ENCODE peak calls at places on chromosomes 12 and 14, in eight cellular contexts. One of them, this sample, is unnamed.

GRCh38 chr12:68622250-68622649 is 11.6 kb downstream of the RAP1B start:
- DNase-seq in stomach: no peak
- DNase-seq in colonic mucosa: no peak
- DNase-seq in B cell: no peak
- DNase-seq in GM12865: no peak
- DNase-seq in upper lobe of left lung: no peak
- DNase-seq in omental fat pad: no peak
- DNase-seq in MM.1S: no peak
- DNase-seq in this sample: no peak

GRCh38 chr12:75564398-75564797 is 53.0 kb upstream of the KRR1 start:
- DNase-seq in stomach: no peak
- DNase-seq in colonic mucosa: no peak
- DNase-seq in B cell: no peak
- DNase-seq in GM12865: no peak
- DNase-seq in upper lobe of left lung: no peak
- DNase-seq in omental fat pad: no peak
- DNase-seq in MM.1S: no peak
- DNase-seq in this sample: no peak

GRCh38 chr12:42756841-42757661 is 167.5 kb upstream of the PRICKLE1 start:
- DNase-seq in stomach: no peak
- DNase-seq in colonic mucosa: no peak
- DNase-seq in B cell: no peak
- DNase-seq in GM12865: peak; percentile 41
- DNase-seq in upper lobe of left lung: no peak
- DNase-seq in omental fat pad: no peak
- DNase-seq in MM.1S: peak; percentile 15
- DNase-seq in this sample: no peak

GRCh38 chr12:117226505-117226904 is 36.2 kb upstream of the FBXO21 start:
- DNase-seq in stomach: no peak
- DNase-seq in colonic mucosa: no peak
- DNase-seq in B cell: no peak
- DNase-seq in GM12865: no peak
- DNase-seq in upper lobe of left lung: no peak
- DNase-seq in omental fat pad: no peak
- DNase-seq in MM.1S: no peak
- DNase-seq in this sample: no peak

GRCh38 chr12:79326225-79326624 is 364.5 kb downstream of the PAWR start:
- DNase-seq in stomach: no peak
- DNase-seq in colonic mucosa: no peak
- DNase-seq in B cell: no peak
- DNase-seq in GM12865: no peak
- DNase-seq in upper lobe of left lung: no peak
- DNase-seq in omental fat pad: no peak
- DNase-seq in MM.1S: no peak
- DNase-seq in this sample: no peak

GRCh38 chr12:101713059-101713682 is 15.7 kb downstream of the CHPT1 start:
- DNase-seq in stomach: peak; percentile 41
- DNase-seq in colonic mucosa: peak; percentile 77
- DNase-seq in B cell: no peak
- DNase-seq in GM12865: no peak
- DNase-seq in upper lobe of left lung: peak; percentile 48
- DNase-seq in omental fat pad: no peak
- DNase-seq in MM.1S: no peak
- DNase-seq in this sample: no peak

GRCh38 chr12:84856156-84856900 is 56.3 kb downstream of the SLC6A15 start:
- DNase-seq in stomach: no peak
- DNase-seq in colonic mucosa: no peak
- DNase-seq in B cell: no peak
- DNase-seq in GM12865: no peak
- DNase-seq in upper lobe of left lung: no peak
- DNase-seq in omental fat pad: no peak
- DNase-seq in MM.1S: no peak
- DNase-seq in this sample: no peak

GRCh38 chr14:85531594-85532391 is 1.8 kb downstream of the FLRT2 start:
- DNase-seq in stomach: peak; percentile 26
- DNase-seq in colonic mucosa: peak; percentile 44
- DNase-seq in B cell: no peak
- DNase-seq in GM12865: no peak
- DNase-seq in upper lobe of left lung: peak; percentile 36
- DNase-seq in omental fat pad: no peak
- DNase-seq in MM.1S: no peak
- DNase-seq in this sample: peak; percentile 33

GRCh38 chr14:61511558-61511924 is 183.8 kb upstream of the HIF1A start:
- DNase-seq in stomach: no peak
- DNase-seq in colonic mucosa: no peak
- DNase-seq in B cell: peak; percentile 13
- DNase-seq in GM12865: no peak
- DNase-seq in upper lobe of left lung: peak; percentile 66
- DNase-seq in omental fat pad: no peak
- DNase-seq in MM.1S: no peak
- DNase-seq in this sample: no peak

GRCh38 chr12:22105542-22105941 is 59.5 kb downstream of the CMAS start:
- DNase-seq in stomach: no peak
- DNase-seq in colonic mucosa: no peak
- DNase-seq in B cell: no peak
- DNase-seq in GM12865: no peak
- DNase-seq in upper lobe of left lung: no peak
- DNase-seq in omental fat pad: no peak
- DNase-seq in MM.1S: no peak
- DNase-seq in this sample: no peak

GRCh38 chr14:95327558-95328374 is 8.1 kb upstream of the CLMN start:
- DNase-seq in stomach: no peak
- DNase-seq in colonic mucosa: no peak
- DNase-seq in B cell: peak; percentile 83
- DNase-seq in GM12865: peak; percentile 95
- DNase-seq in upper lobe of left lung: no peak
- DNase-seq in omental fat pad: no peak
- DNase-seq in MM.1S: peak; percentile 74
- DNase-seq in this sample: no peak

GRCh38 chr14:100536141-100536540 is 51.1 kb downstream of the BEGAIN start:
- DNase-seq in stomach: no peak
- DNase-seq in colonic mucosa: peak; percentile 7
- DNase-seq in B cell: no peak
- DNase-seq in GM12865: no peak
- DNase-seq in upper lobe of left lung: no peak
- DNase-seq in omental fat pad: no peak
- DNase-seq in MM.1S: no peak
- DNase-seq in this sample: no peak

GRCh38 chr12:130031571-130032189 is 127.9 kb upstream of the TMEM132D start:
- DNase-seq in stomach: peak; percentile 56
- DNase-seq in colonic mucosa: peak; percentile 53
- DNase-seq in B cell: peak; percentile 55
- DNase-seq in GM12865: peak; percentile 49
- DNase-seq in upper lobe of left lung: peak; percentile 36
- DNase-seq in omental fat pad: peak; percentile 40
- DNase-seq in MM.1S: peak; percentile 19
- DNase-seq in this sample: peak; percentile 94

GRCh38 chr14:69360438-69361108 is 37.5 kb downstream of the ERH start:
- DNase-seq in stomach: no peak
- DNase-seq in colonic mucosa: no peak
- DNase-seq in B cell: peak; percentile 50
- DNase-seq in GM12865: peak; percentile 53
- DNase-seq in upper lobe of left lung: no peak
- DNase-seq in omental fat pad: no peak
- DNase-seq in MM.1S: no peak
- DNase-seq in this sample: no peak

GRCh38 chr12:48615681-48616080 is 45.8 kb upstream of the LALBA start:
- DNase-seq in stomach: no peak
- DNase-seq in colonic mucosa: no peak
- DNase-seq in B cell: no peak
- DNase-seq in GM12865: no peak
- DNase-seq in upper lobe of left lung: no peak
- DNase-seq in omental fat pad: no peak
- DNase-seq in MM.1S: no peak
- DNase-seq in this sample: no peak

GRCh38 chr12:65830305-65830704 is 6.0 kb downstream of the HMGA2 start:
- DNase-seq in stomach: no peak
- DNase-seq in colonic mucosa: no peak
- DNase-seq in B cell: no peak
- DNase-seq in GM12865: no peak
- DNase-seq in upper lobe of left lung: no peak
- DNase-seq in omental fat pad: no peak
- DNase-seq in MM.1S: no peak
- DNase-seq in this sample: no peak

GRCh38 chr12:13192719-13193118 is 3.8 kb upstream of the EMP1 start:
- DNase-seq in stomach: no peak
- DNase-seq in colonic mucosa: no peak
- DNase-seq in B cell: no peak
- DNase-seq in GM12865: no peak
- DNase-seq in upper lobe of left lung: no peak
- DNase-seq in omental fat pad: no peak
- DNase-seq in MM.1S: no peak
- DNase-seq in this sample: no peak

GRCh38 chr14:92644166-92644565 is 104.3 kb downstream of the LGMN start:
- DNase-seq in stomach: no peak
- DNase-seq in colonic mucosa: no peak
- DNase-seq in B cell: no peak
- DNase-seq in GM12865: no peak
- DNase-seq in upper lobe of left lung: no peak
- DNase-seq in omental fat pad: no peak
- DNase-seq in MM.1S: no peak
- DNase-seq in this sample: no peak

GRCh38 chr14:55654233-55654632 is 74.2 kb downstream of the KTN1 start:
- DNase-seq in stomach: no peak
- DNase-seq in colonic mucosa: no peak
- DNase-seq in B cell: no peak
- DNase-seq in GM12865: no peak
- DNase-seq in upper lobe of left lung: no peak
- DNase-seq in omental fat pad: no peak
- DNase-seq in MM.1S: no peak
- DNase-seq in this sample: no peak

GRCh38 chr14:21215130-21215878 is 53.9 kb downstream of the HNRNPC start:
- DNase-seq in stomach: no peak
- DNase-seq in colonic mucosa: no peak
- DNase-seq in B cell: no peak
- DNase-seq in GM12865: no peak
- DNase-seq in upper lobe of left lung: no peak
- DNase-seq in omental fat pad: no peak
- DNase-seq in MM.1S: no peak
- DNase-seq in this sample: no peak

GRCh38 chr12:40921563-40922163 is 229.4 kb downstream of the CNTN1 start:
- DNase-seq in stomach: no peak
- DNase-seq in colonic mucosa: no peak
- DNase-seq in B cell: peak; percentile 7
- DNase-seq in GM12865: peak; percentile 17
- DNase-seq in upper lobe of left lung: no peak
- DNase-seq in omental fat pad: no peak
- DNase-seq in MM.1S: peak; percentile 48
- DNase-seq in this sample: no peak

GRCh38 chr14:81681466-81681865 is 147.8 kb upstream of the SEL1L start:
- DNase-seq in stomach: no peak
- DNase-seq in colonic mucosa: no peak
- DNase-seq in B cell: no peak
- DNase-seq in GM12865: no peak
- DNase-seq in upper lobe of left lung: no peak
- DNase-seq in omental fat pad: no peak
- DNase-seq in MM.1S: no peak
- DNase-seq in this sample: no peak

GRCh38 chr12:992647-993046 is 1.6 kb downstream of the ERC1 start:
- DNase-seq in stomach: no peak
- DNase-seq in colonic mucosa: no peak
- DNase-seq in B cell: no peak
- DNase-seq in GM12865: no peak
- DNase-seq in upper lobe of left lung: no peak
- DNase-seq in omental fat pad: no peak
- DNase-seq in MM.1S: no peak
- DNase-seq in this sample: no peak

GRCh38 chr12:19168634-19169033 is 39.1 kb downstream of the PLEKHA5 start:
- DNase-seq in stomach: no peak
- DNase-seq in colonic mucosa: no peak
- DNase-seq in B cell: no peak
- DNase-seq in GM12865: no peak
- DNase-seq in upper lobe of left lung: no peak
- DNase-seq in omental fat pad: no peak
- DNase-seq in MM.1S: no peak
- DNase-seq in this sample: no peak

GRCh38 chr12:56931474-56931978 is 2.7 kb downstream of the SDR9C7 start:
- DNase-seq in stomach: no peak
- DNase-seq in colonic mucosa: peak; percentile 45
- DNase-seq in B cell: peak; percentile 46
- DNase-seq in GM12865: peak; percentile 74
- DNase-seq in upper lobe of left lung: no peak
- DNase-seq in omental fat pad: no peak
- DNase-seq in MM.1S: no peak
- DNase-seq in this sample: peak; percentile 16

GRCh38 chr12:104219908-104220404 is 4.4 kb downstream of the TXNRD1 start:
- DNase-seq in stomach: peak; percentile 55
- DNase-seq in colonic mucosa: peak; percentile 53
- DNase-seq in B cell: no peak
- DNase-seq in GM12865: no peak
- DNase-seq in upper lobe of left lung: peak; percentile 42
- DNase-seq in omental fat pad: no peak
- DNase-seq in MM.1S: no peak
- DNase-seq in this sample: no peak
- TF ChIP-seq CTCF in stomach: no peak
- TF ChIP-seq CTCF in colonic mucosa: no peak
- TF ChIP-seq CTCF in B cell: no peak
- TF ChIP-seq CTCF in GM12865: no peak
- TF ChIP-seq CTCF in upper lobe of left lung: no peak
- TF ChIP-seq CTCF in omental fat pad: no peak
- TF ChIP-seq CTCF in MM.1S: no peak
- TF ChIP-seq CTCF in this sample: no peak

GRCh38 chr14:89787525-89787924 is 167.0 kb downstream of the EFCAB11 start:
- DNase-seq in stomach: no peak
- DNase-seq in colonic mucosa: no peak
- DNase-seq in B cell: no peak
- DNase-seq in GM12865: no peak
- DNase-seq in upper lobe of left lung: no peak
- DNase-seq in omental fat pad: no peak
- DNase-seq in MM.1S: no peak
- DNase-seq in this sample: no peak
- TF ChIP-seq CTCF in stomach: no peak
- TF ChIP-seq CTCF in colonic mucosa: no peak
- TF ChIP-seq CTCF in B cell: no peak
- TF ChIP-seq CTCF in GM12865: no peak
- TF ChIP-seq CTCF in upper lobe of left lung: no peak
- TF ChIP-seq CTCF in omental fat pad: no peak
- TF ChIP-seq CTCF in MM.1S: no peak
- TF ChIP-seq CTCF in this sample: no peak

GRCh38 chr12:67430708-67431335 is 161.7 kb downstream of the CAND1 start:
- DNase-seq in stomach: no peak
- DNase-seq in colonic mucosa: no peak
- DNase-seq in B cell: no peak
- DNase-seq in GM12865: no peak
- DNase-seq in upper lobe of left lung: no peak
- DNase-seq in omental fat pad: no peak
- DNase-seq in MM.1S: no peak
- DNase-seq in this sample: no peak
- TF ChIP-seq CTCF in stomach: no peak
- TF ChIP-seq CTCF in colonic mucosa: no peak
- TF ChIP-seq CTCF in B cell: no peak
- TF ChIP-seq CTCF in GM12865: no peak
- TF ChIP-seq CTCF in upper lobe of left lung: no peak
- TF ChIP-seq CTCF in omental fat pad: no peak
- TF ChIP-seq CTCF in MM.1S: no peak
- TF ChIP-seq CTCF in this sample: peak; percentile 14

DNA sequence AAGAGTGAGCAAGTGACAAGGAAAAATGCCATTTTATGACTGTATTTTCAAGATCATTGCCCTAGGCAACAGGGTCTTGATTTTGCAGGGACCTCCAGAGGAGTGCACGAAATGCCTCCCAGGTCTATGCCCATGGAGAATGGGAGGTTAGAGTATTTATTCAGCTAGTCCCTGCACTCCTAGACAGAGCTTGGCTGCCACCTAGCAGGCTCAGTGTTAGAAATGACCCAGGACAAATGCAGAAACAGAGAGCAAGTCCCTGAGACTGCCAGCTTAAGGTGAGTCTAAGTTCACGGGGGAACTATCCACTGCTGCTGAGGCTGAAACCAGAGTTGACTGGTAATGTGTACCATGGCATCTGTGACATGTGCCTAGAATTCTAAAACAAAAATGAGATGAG is 506.4 kb downstream of the MED13L start:
- DNase-seq in stomach: no peak
- DNase-seq in colonic mucosa: peak; percentile 32
- DNase-seq in B cell: no peak
- DNase-seq in GM12865: no peak
- DNase-seq in upper lobe of left lung: no peak
- DNase-seq in omental fat pad: no peak
- DNase-seq in MM.1S: no peak
- DNase-seq in this sample: no peak
- TF ChIP-seq CTCF in stomach: no peak
- TF ChIP-seq CTCF in colonic mucosa: no peak
- TF ChIP-seq CTCF in B cell: no peak
- TF ChIP-seq CTCF in GM12865: no peak
- TF ChIP-seq CTCF in upper lobe of left lung: no peak
- TF ChIP-seq CTCF in omental fat pad: no peak
- TF ChIP-seq CTCF in MM.1S: no peak
- TF ChIP-seq CTCF in this sample: peak; percentile 49

This sample was measured in neural crest cell.